ENCODE peak calls at places on chromosomes 7 and 10, in nine cellular contexts. E is psoas muscle, B is astrocyte, H is mesenchymal stem cell, T is small intestine, Y is breast epithelium, X is hepatocyte, R is AG04450, U is HepG2. O is an unnamed sample.

GRCh38 chr10:88473989-88474883 is 108.9 kb downstream of the RNLS start:
- DNase-seq in E (no peak), B (peak), H (no peak), T (peak), Y (peak), X (no peak), R (no peak), U (no peak), O (no peak)

GRCh38 chr7:157663061-157663863 is 326.5 kb downstream of the DNAJB6 start:
- DNase-seq in E (no peak), B (peak), H (no peak), T (no peak), Y (no peak), X (peak), R (no peak), U (no peak), O (no peak)

GRCh38 chr10:66455304-66455703 is 470.5 kb upstream of the LRRTM3 start:
- DNase-seq in E (no peak), B (no peak), H (no peak), T (no peak), Y (no peak), X (no peak), R (no peak), U (no peak), O (peak)

GRCh38 chr7:6636741-6637543 is at the start of gene ZNF316:
- DNase-seq in E (peak), B (peak), H (peak), T (peak), Y (no peak), X (peak), R (no peak), U (no peak), O (peak)

GRCh38 chr10:104300002-104300735 is 31.2 kb downstream of the GSTO2 start:
- DNase-seq in E (peak), B (peak), H (peak), T (no peak), Y (peak), X (peak), R (peak), U (no peak), O (no peak)

GRCh38 chr10:96124230-96125141 is 5.6 kb upstream of the ZNF518A start:
- DNase-seq in E (no peak), B (peak), H (peak), T (peak), Y (no peak), X (peak), R (no peak), U (peak), O (peak)

GRCh38 chr7:111067251-111067650 is 23.7 kb upstream of the LRRN3 start:
- DNase-seq in E (no peak), B (no peak), H (no peak), T (no peak), Y (no peak), X (no peak), R (no peak), U (no peak), O (no peak)

GRCh38 chr7:157613575-157614322 is 276.9 kb downstream of the DNAJB6 start:
- DNase-seq in E (no peak), B (no peak), H (no peak), T (no peak), Y (no peak), X (no peak), R (no peak), U (no peak), O (peak)

GRCh38 chr10:127300868-127301321 is 104.5 kb upstream of the INSYN2A start:
- DNase-seq in E (no peak), B (no peak), H (no peak), T (peak), Y (no peak), X (peak), R (no peak), U (peak), O (no peak)

GRCh38 chr10:24952146-24952700 is at the start of gene PRTFDC1:
- DNase-seq in E (peak), B (no peak), H (peak), T (peak), Y (peak), X (peak), R (no peak), U (no peak), O (peak)

GRCh38 chr7:41156268-41156667 is 546.6 kb downstream of the INHBA start:
- DNase-seq in E (no peak), B (peak), H (peak), T (no peak), Y (no peak), X (no peak), R (no peak), U (no peak), O (peak)

GRCh38 chr7:75638607-75639070 is 100.1 kb downstream of the HIP1 start:
- DNase-seq in E (peak), B (no peak), H (peak), T (peak), Y (no peak), X (peak), R (peak), U (no peak), O (peak)

GRCh38 chr7:117375380-117375779 is 51.9 kb downstream of the ASZ1 start:
- DNase-seq in E (no peak), B (no peak), H (no peak), T (no peak), Y (no peak), X (no peak), R (no peak), U (no peak), O (no peak)

GRCh38 chr10:73910764-73911552 is at the start of gene PLAU:
- DNase-seq in E (peak), B (no peak), H (peak), T (peak), Y (no peak), X (peak), R (no peak), U (no peak), O (peak)

GRCh38 chr10:46541735-46542566 is 14.5 kb downstream of the GPRIN2 start:
- DNase-seq in E (peak), B (no peak), H (no peak), T (no peak), Y (no peak), X (no peak), R (no peak), U (no peak), O (no peak)

GRCh38 chr10:133445268-133445732 is 8.4 kb upstream of the SCART1 start:
- DNase-seq in E (no peak), B (no peak), H (no peak), T (no peak), Y (peak), X (no peak), R (no peak), U (no peak), O (no peak)

GRCh38 chr10:71920540-71921318 is 43.5 kb upstream of the CHST3 start:
- DNase-seq in E (no peak), B (peak), H (peak), T (peak), Y (no peak), X (no peak), R (no peak), U (no peak), O (peak)

GRCh38 chr10:110620108-110620719 is 23.9 kb upstream of the RBM20 start:
- DNase-seq in E (no peak), B (no peak), H (no peak), T (no peak), Y (no peak), X (no peak), R (no peak), U (no peak), O (peak)

GRCh38 chr7:3561908-3562307 is 260.9 kb downstream of the SDK1 start:
- DNase-seq in E (no peak), B (no peak), H (no peak), T (peak), Y (no peak), X (peak), R (no peak), U (no peak), O (no peak)

GRCh38 chr10:101123085-101123814 is 7.8 kb upstream of the TLX1 start:
- DNase-seq in E (no peak), B (no peak), H (no peak), T (peak), Y (no peak), X (no peak), R (no peak), U (no peak), O (no peak)

GRCh38 chr7:117193564-117193963 is 129.3 kb downstream of the WNT2 start:
- DNase-seq in E (no peak), B (peak), H (peak), T (no peak), Y (no peak), X (no peak), R (no peak), U (no peak), O (no peak)

GRCh38 chr7:143325215-143325614 is 9.3 kb downstream of the CLCN1 start:
- DNase-seq in E (no peak), B (no peak), H (peak), T (no peak), Y (no peak), X (no peak), R (no peak), U (no peak), O (no peak)

GRCh38 chr10:6006991-6007390 is 29.6 kb upstream of the IL15RA start:
- DNase-seq in E (no peak), B (no peak), H (no peak), T (no peak), Y (no peak), X (no peak), R (no peak), U (no peak), O (no peak)

GRCh38 chr7:19404912-19405329 is 259.7 kb upstream of the FERD3L start:
- DNase-seq in E (no peak), B (peak), H (peak), T (no peak), Y (no peak), X (peak), R (peak), U (no peak), O (peak)

GRCh38 chr10:119450606-119451304 is 91.8 kb downstream of the RGS10 start:
- DNase-seq in E (no peak), B (no peak), H (no peak), T (no peak), Y (no peak), X (no peak), R (no peak), U (no peak), O (no peak)

GRCh38 chr10:48507494-48507893 is 97.4 kb downstream of the ARHGAP22 start:
- DNase-seq in E (no peak), B (no peak), H (no peak), T (no peak), Y (no peak), X (no peak), R (no peak), U (no peak), O (no peak)

GRCh38 chr7:33836797-33837355 is 68.5 kb upstream of the BMPER start:
- DNase-seq in E (no peak), B (no peak), H (no peak), T (no peak), Y (no peak), X (no peak), R (no peak), U (no peak), O (peak)

GRCh38 chr10:91410638-91411367 is 659 bp downstream of the HECTD2 start:
- DNase-seq in E (no peak), B (peak), H (peak), T (peak), Y (peak), X (peak), R (no peak), U (no peak), O (peak)

GRCh38 chr10:130137077-130137448 is 872 bp downstream of the GLRX3 start:
- DNase-seq in E (no peak), B (peak), H (peak), T (peak), Y (no peak), X (peak), R (no peak), U (peak), O (no peak)

DNA sequence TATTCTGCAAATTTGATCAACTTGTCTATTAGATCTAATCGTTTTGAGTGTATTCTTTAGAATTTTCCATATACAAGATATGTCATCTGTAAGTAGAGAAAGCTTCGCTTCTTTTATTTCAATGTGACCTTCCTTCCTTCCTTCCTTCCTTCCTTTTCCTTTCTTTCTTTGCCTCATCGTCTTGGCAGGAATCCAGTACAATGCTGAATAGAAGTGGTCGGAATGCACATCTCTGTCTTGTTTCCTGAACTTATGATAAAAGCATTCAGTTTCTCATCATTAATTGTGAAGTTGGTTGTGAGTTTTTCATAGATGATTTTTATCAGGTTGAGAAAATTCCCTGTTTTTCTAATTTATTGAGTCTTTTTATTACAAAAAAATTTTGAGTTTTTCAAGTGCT is 300.7 kb upstream of the ZNF32 start:
- DNase-seq in E (no peak), B (no peak), H (no peak), T (no peak), Y (no peak), X (no peak), R (no peak), U (no peak), O (peak)
- H3K4me3 ChIP-seq in E (no peak), B (no peak), H (no peak), T (no peak), Y (no peak), X (no peak), R (no peak), U (no peak), O (no peak)

GRCh38 chr7:30179016-30179436 is 44.2 kb downstream of the MTURN start:
- DNase-seq in E (no peak), B (no peak), H (peak), T (peak), Y (no peak), X (no peak), R (no peak), U (no peak), O (no peak)
- H3K4me3 ChIP-seq in E (no peak), B (no peak), H (no peak), T (no peak), Y (no peak), X (no peak), R (no peak), U (no peak), O (no peak)

GRCh38 chr10:58742141-58742540 is 229.5 kb downstream of the BICC1 start:
- DNase-seq in E (no peak), B (peak), H (peak), T (no peak), Y (no peak), X (no peak), R (no peak), U (no peak), O (no peak)
- H3K4me3 ChIP-seq in E (peak), B (no peak), H (peak), T (no peak), Y (no peak), X (no peak), R (no peak), U (no peak), O (no peak)

GRCh38 chr10:4011136-4011812 is 226.3 kb upstream of the KLF6 start:
- DNase-seq in E (no peak), B (no peak), H (no peak), T (no peak), Y (no peak), X (no peak), R (no peak), U (no peak), O (no peak)
- H3K4me3 ChIP-seq in E (no peak), B (no peak), H (no peak), T (no peak), Y (no peak), X (no peak), R (no peak), U (no peak), O (no peak)

DNA sequence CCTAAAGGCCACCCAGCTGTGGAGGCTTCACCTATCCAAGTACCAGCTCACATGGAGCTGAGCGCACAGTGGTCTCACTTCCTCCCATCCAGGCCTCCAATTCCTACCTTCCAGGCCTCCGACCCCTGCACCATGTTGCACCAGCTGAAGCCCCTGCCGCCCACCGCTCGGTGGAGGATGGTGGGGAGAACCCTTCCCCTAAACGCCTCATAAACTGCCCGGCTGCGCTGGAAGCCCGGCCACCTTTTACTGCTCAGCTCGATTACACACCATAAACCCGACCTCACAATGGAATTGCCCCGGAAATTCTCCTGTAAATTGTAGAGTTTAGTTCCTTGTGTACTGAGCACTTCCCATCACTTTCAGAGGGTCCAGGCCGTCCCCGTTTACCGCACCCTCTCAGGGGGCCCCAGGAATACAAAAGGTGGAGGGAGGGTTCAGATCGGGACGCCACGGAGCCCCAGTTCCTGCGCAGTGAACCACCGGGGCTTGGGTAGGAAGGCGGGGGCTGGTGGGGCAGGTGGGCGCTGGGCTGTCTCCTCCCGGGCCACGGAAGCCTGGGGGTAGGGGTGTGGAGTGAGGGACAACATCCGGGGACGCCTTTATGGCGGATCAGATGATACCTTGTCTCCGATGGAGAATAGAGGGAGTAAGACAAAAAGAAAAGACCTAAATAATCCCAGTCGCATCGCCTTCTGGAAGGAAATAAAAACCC is 1.4 kb upstream of the HOXA7 start:
- DNase-seq in E (no peak), B (no peak), H (no peak), T (no peak), Y (no peak), X (no peak), R (no peak), U (no peak), O (no peak)
- H3K4me3 ChIP-seq in E (no peak), B (no peak), H (peak), T (no peak), Y (peak), X (no peak), R (no peak), U (no peak), O (no peak)

DNA sequence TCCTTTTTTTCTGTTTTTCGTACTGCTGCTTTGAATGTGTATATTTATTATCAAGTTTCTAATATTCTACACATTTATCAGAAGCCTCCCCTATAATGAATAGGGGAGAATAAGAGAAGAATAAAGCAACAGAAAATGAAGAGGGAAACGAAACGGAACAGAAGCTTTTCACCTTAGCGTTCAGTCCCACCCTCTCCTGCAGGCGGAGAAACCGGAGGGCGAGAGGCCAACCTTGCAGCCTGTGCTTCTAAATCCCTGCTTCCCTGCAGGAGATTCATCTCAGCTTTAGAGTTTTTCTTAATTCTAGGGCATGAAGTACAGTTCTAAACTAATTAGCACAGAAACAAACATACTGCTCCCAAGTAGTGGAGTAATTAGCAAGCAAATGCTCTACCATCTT is 107.2 kb downstream of the CUBN start:
- DNase-seq in E (no peak), B (no peak), H (peak), T (no peak), Y (no peak), X (no peak), R (no peak), U (no peak), O (no peak)
- H3K4me3 ChIP-seq in E (no peak), B (no peak), H (peak), T (no peak), Y (no peak), X (no peak), R (no peak), U (no peak), O (no peak)